ENCODE peak calls at places on chromosomes 7 and 10, in five cellular contexts. F, J, B, T and H are unnamed samples.

GRCh38 chr10:133123746-133124356 is 36.1 kb downstream of the ADGRA1 start:
- DNase-seq in F (no peak), J (peak; percentile 69), B (no peak), T (peak; percentile 48), H (no peak)

GRCh38 chr10:78502208-78502943 is 468.7 kb downstream of the RPS24 start:
- DNase-seq in F (no peak), J (no peak), B (peak; percentile 67), T (no peak), H (peak; percentile 19)

GRCh38 chr7:139016931-139017511 is 18.8 kb downstream of the ZC3HAV1L start:
- DNase-seq in F (peak; percentile 36), J (peak; percentile 77), B (peak; percentile 75), T (no peak), H (peak; percentile 82)

GRCh38 chr7:151110236-151110940 is 24.1 kb downstream of the AGAP3 start:
- DNase-seq in F (no peak), J (no peak), B (no peak), T (no peak), H (no peak)

GRCh38 chr10:53071505-53072125 is 299.0 kb upstream of the MBL2 start:
- DNase-seq in F (no peak), J (no peak), B (no peak), T (no peak), H (no peak)

GRCh38 chr10:61903991-61904350 is 2.5 kb downstream of the ARID5B start:
- DNase-seq in F (no peak), J (no peak), B (peak; percentile 19), T (no peak), H (no peak)

GRCh38 chr10:121862042-121862441 is 65.8 kb downstream of the ATE1 start:
- DNase-seq in F (no peak), J (no peak), B (no peak), T (no peak), H (no peak)

GRCh38 chr7:142349670-142350405 is 92.0 kb upstream of the PRSS58 start:
- DNase-seq in F (no peak), J (no peak), B (no peak), T (no peak), H (no peak)

GRCh38 chr10:35379226-35380137 is 43.2 kb downstream of the CCNY start:
- DNase-seq in F (peak; percentile 50), J (peak; percentile 89), B (peak; percentile 88), T (no peak), H (no peak)

GRCh38 chr7:130356760-130357611 is 12.4 kb downstream of the CPA5 start:
- DNase-seq in F (peak; percentile 30), J (no peak), B (peak; percentile 91), T (no peak), H (peak; percentile 83)

GRCh38 chr7:93165447-93165846 is 17.3 kb upstream of the SAMD9L start:
- DNase-seq in F (no peak), J (no peak), B (peak; percentile 39), T (no peak), H (no peak)

GRCh38 chr7:132906193-132906829 is 175.6 kb downstream of the CHCHD3 start:
- DNase-seq in F (no peak), J (no peak), B (no peak), T (no peak), H (no peak)

GRCh38 chr10:54800677-54801480 is at the start of gene PCDH15:
- DNase-seq in F (no peak), J (no peak), B (no peak), T (no peak), H (no peak)

GRCh38 chr10:94093286-94093905 is 99.7 kb downstream of the PLCE1 start:
- DNase-seq in F (no peak), J (no peak), B (peak; percentile 42), T (no peak), H (peak; percentile 41)

GRCh38 chr10:27530477-27530876 is 26.4 kb downstream of the RAB18 start:
- DNase-seq in F (no peak), J (no peak), B (no peak), T (no peak), H (no peak)

GRCh38 chr10:26048756-26049155 is 114.7 kb downstream of the MYO3A start:
- DNase-seq in F (no peak), J (no peak), B (no peak), T (no peak), H (no peak)

GRCh38 chr10:93074597-93075368 is 1.1 kb downstream of the CYP26A1 start:
- DNase-seq in F (no peak), J (no peak), B (no peak), T (no peak), H (no peak)

GRCh38 chr7:66845382-66846095 is 75.5 kb upstream of the TMEM248 start:
- DNase-seq in F (no peak), J (peak; percentile 88), B (no peak), T (peak; percentile 69), H (peak; percentile 6)

GRCh38 chr7:29606830-29607229 is 43.2 kb downstream of the PRR15 start:
- DNase-seq in F (no peak), J (no peak), B (no peak), T (no peak), H (no peak)

GRCh38 chr7:137091396-137091795 is 222.9 kb downstream of the CHRM2 start:
- DNase-seq in F (no peak), J (no peak), B (no peak), T (no peak), H (no peak)

GRCh38 chr10:13016886-13017285 is 15.4 kb upstream of the CCDC3 start:
- DNase-seq in F (no peak), J (no peak), B (no peak), T (no peak), H (no peak)

GRCh38 chr7:353746-354325 is 63.9 kb downstream of the FOXL3 start:
- DNase-seq in F (peak; percentile 31), J (peak; percentile 91), B (no peak), T (no peak), H (peak; percentile 49)

GRCh38 chr10:116147162-116147906 is 125.7 kb downstream of the GFRA1 start:
- DNase-seq in F (no peak), J (no peak), B (no peak), T (no peak), H (no peak)

GRCh38 chr10:116186273-116186672 is 86.7 kb downstream of the GFRA1 start:
- DNase-seq in F (no peak), J (no peak), B (no peak), T (no peak), H (peak; percentile 38)

GRCh38 chr7:45230611-45231165 is 73.1 kb downstream of the RAMP3 start:
- DNase-seq in F (no peak), J (no peak), B (no peak), T (no peak), H (no peak)

GRCh38 chr10:12720217-12720981 is 281.1 kb downstream of the CCDC3 start:
- DNase-seq in F (peak; percentile 79), J (no peak), B (peak; percentile 97), T (peak; percentile 71), H (peak; percentile 95)

GRCh38 chr10:59622320-59622901 is 87.2 kb downstream of the SLC16A9 start:
- DNase-seq in F (no peak), J (no peak), B (peak; percentile 61), T (peak; percentile 67), H (peak; percentile 67)

GRCh38 chr7:36305648-36306047 is 84.0 kb upstream of the ANLN start:
- DNase-seq in F (no peak), J (no peak), B (no peak), T (no peak), H (no peak)

GRCh38 chr10:129844191-129844590 is 119.9 kb downstream of the EBF3 start:
- DNase-seq in F (no peak), J (no peak), B (no peak), T (no peak), H (no peak)

GRCh38 chr7:24831240-24831639 is 74.0 kb upstream of the GSDME start:
- DNase-seq in F (no peak), J (no peak), B (peak; percentile 68), T (no peak), H (peak; percentile 42)

GRCh38 chr7:11689096-11689495 is 142.9 kb downstream of the THSD7A start:
- DNase-seq in F (no peak), J (no peak), B (no peak), T (no peak), H (no peak)

GRCh38 chr10:7045891-7046599 is 364.8 kb downstream of the SFMBT2 start:
- DNase-seq in F (no peak), J (no peak), B (no peak), T (no peak), H (no peak)

GRCh38 chr10:101693701-101694055 is 1.3 kb downstream of the FBXW4 start:
- DNase-seq in F (no peak), J (no peak), B (peak; percentile 60), T (no peak), H (peak; percentile 76)

GRCh38 chr7:117673839-117674238 is 194.0 kb downstream of the CFTR start:
- DNase-seq in F (no peak), J (no peak), B (peak; percentile 67), T (no peak), H (peak; percentile 85)

GRCh38 chr10:82245157-82245556 is 370.2 kb downstream of the NRG3 start:
- DNase-seq in F (no peak), J (no peak), B (no peak), T (no peak), H (no peak)

GRCh38 chr10:82242778-82243177 is 367.8 kb downstream of the NRG3 start:
- DNase-seq in F (no peak), J (no peak), B (no peak), T (no peak), H (no peak)

GRCh38 chr10:82238291-82238690 is 363.3 kb downstream of the NRG3 start:
- DNase-seq in F (no peak), J (no peak), B (no peak), T (no peak), H (no peak)

GRCh38 chr10:82245906-82246305 is 370.9 kb downstream of the NRG3 start:
- DNase-seq in F (no peak), J (no peak), B (no peak), T (no peak), H (no peak)

GRCh38 chr10:82240408-82240807 is 365.4 kb downstream of the NRG3 start:
- DNase-seq in F (no peak), J (no peak), B (no peak), T (no peak), H (no peak)
- H3K9me3 ChIP-seq in F (peaks cover 21% of the 10 kb centered on the region), J (no peaks in the 10 kb centered on the region), B (peaks cover 4% of the 10 kb centered on the region), T (no peaks in the 10 kb centered on the region), H (peaks cover 11% of the 10 kb centered on the region)

GRCh38 chr10:130994845-130995244 is 316.7 kb downstream of the TCERG1L start:
- DNase-seq in F (no peak), J (no peak), B (no peak), T (no peak), H (no peak)

GRCh38 chr10:130994191-130994590 is 317.3 kb downstream of the TCERG1L start:
- DNase-seq in F (no peak), J (peak; percentile 51), B (no peak), T (no peak), H (no peak)

GRCh38 chr10:130993612-130994011 is 317.9 kb downstream of the TCERG1L start:
- DNase-seq in F (no peak), J (no peak), B (no peak), T (no peak), H (no peak)

GRCh38 chr10:130990536-130990935 is 321.0 kb downstream of the TCERG1L start:
- DNase-seq in F (no peak), J (no peak), B (no peak), T (no peak), H (no peak)

GRCh38 chr10:130992802-130993523 is 318.6 kb downstream of the TCERG1L start:
- DNase-seq in F (no peak), J (no peak), B (no peak), T (no peak), H (no peak)
- H3K4me1 ChIP-seq in F (no peaks in the 10 kb centered on the region), J (no peaks in the 10 kb centered on the region), B (no peaks in the 10 kb centered on the region), T (no peaks in the 10 kb centered on the region), H (no peaks in the 10 kb centered on the region)

GRCh38 chr7:1936006-1936310 is 265.9 kb downstream of the ELFN1 start:
- DNase-seq in F (no peak), J (peak; percentile 71), B (no peak), T (peak; percentile 28), H (no peak)
- H3K4me3 ChIP-seq in F (no peak overlapping the region), J (no peak overlapping the region), B (no peak overlapping the region), T (no peak overlapping the region), H (no peak overlapping the region)

GRCh38 chr7:147640821-147641220 is 949.7 kb upstream of the C7orf33 start:
- DNase-seq in F (no peak), J (no peak), B (no peak), T (no peak), H (no peak)
- H3K9me3 ChIP-seq in F (peaks cover 10% of the 10 kb centered on the region), J (no peaks in the 10 kb centered on the region), B (peaks cover 9% of the 10 kb centered on the region), T (no peaks in the 10 kb centered on the region), H (no peaks in the 10 kb centered on the region)